ENCODE peak calls at places on chromosomes 11 and 22, in nine cellular contexts. One of them, this sample, is unnamed.

GRCh38 chr11:78459738-78460137 is 42.1 kb upstream of the GAB2 start:
- DNase-seq in endodermal cell: no peak
- DNase-seq in lower lobe of right lung: no peak
- DNase-seq in hepatocyte: no peak
- DNase-seq in heart left ventricle: no peak
- DNase-seq in SJSA1: no peak
- DNase-seq in neuronal stem cell: no peak
- DNase-seq in transverse colon: no peak
- DNase-seq in CD4-positive, alpha-beta T cell: no peak
- DNase-seq in this sample: no peak

GRCh38 chr11:114259551-114259983 is 36.6 kb upstream of the NNMT start:
- DNase-seq in SJSA1: no peak
- DNase-seq in endodermal cell: no peak
- DNase-seq in CD4-positive, alpha-beta T cell: no peak
- DNase-seq in heart left ventricle: no peak
- DNase-seq in transverse colon: no peak
- DNase-seq in hepatocyte: no peak
- DNase-seq in lower lobe of right lung: no peak
- DNase-seq in neuronal stem cell: no peak
- DNase-seq in this sample: no peak

GRCh38 chr11:13010737-13011342 is 1.7 kb downstream of the RASSF10 start:
- DNase-seq in SJSA1: no peak
- DNase-seq in lower lobe of right lung: peak; percentile 57
- DNase-seq in endodermal cell: peak; percentile 76
- DNase-seq in hepatocyte: peak; percentile 34
- DNase-seq in heart left ventricle: no peak
- DNase-seq in transverse colon: peak; percentile 13
- DNase-seq in CD4-positive, alpha-beta T cell: no peak
- DNase-seq in neuronal stem cell: peak; percentile 53
- DNase-seq in this sample: peak; percentile 74

GRCh38 chr11:122721201-122721963 is 65.9 kb downstream of the UBASH3B start:
- DNase-seq in heart left ventricle: no peak
- DNase-seq in hepatocyte: no peak
- DNase-seq in transverse colon: no peak
- DNase-seq in CD4-positive, alpha-beta T cell: no peak
- DNase-seq in endodermal cell: no peak
- DNase-seq in neuronal stem cell: no peak
- DNase-seq in SJSA1: no peak
- DNase-seq in lower lobe of right lung: no peak
- DNase-seq in this sample: no peak

GRCh38 chr22:45424241-45424731 is 10.8 kb downstream of the RIBC2 start:
- DNase-seq in neuronal stem cell: no peak
- DNase-seq in endodermal cell: no peak
- DNase-seq in lower lobe of right lung: peak; percentile 86
- DNase-seq in SJSA1: peak; percentile 96
- DNase-seq in transverse colon: no peak
- DNase-seq in CD4-positive, alpha-beta T cell: no peak
- DNase-seq in hepatocyte: no peak
- DNase-seq in heart left ventricle: no peak
- DNase-seq in this sample: no peak

GRCh38 chr11:2578934-2579280 is 120.9 kb downstream of the KCNQ1OT1 start:
- DNase-seq in transverse colon: peak; percentile 7
- DNase-seq in heart left ventricle: no peak
- DNase-seq in hepatocyte: no peak
- DNase-seq in endodermal cell: no peak
- DNase-seq in CD4-positive, alpha-beta T cell: no peak
- DNase-seq in SJSA1: no peak
- DNase-seq in neuronal stem cell: no peak
- DNase-seq in lower lobe of right lung: no peak
- DNase-seq in this sample: no peak

GRCh38 chr11:3849297-3849874 is 6.1 kb upstream of the STIM1 start:
- DNase-seq in neuronal stem cell: peak; percentile 46
- DNase-seq in hepatocyte: peak; percentile 63
- DNase-seq in CD4-positive, alpha-beta T cell: no peak
- DNase-seq in heart left ventricle: no peak
- DNase-seq in endodermal cell: peak; percentile 57
- DNase-seq in lower lobe of right lung: no peak
- DNase-seq in SJSA1: no peak
- DNase-seq in transverse colon: no peak
- DNase-seq in this sample: peak; percentile 55

GRCh38 chr22:31764785-31765184 is 11.0 kb downstream of the DEPDC5 start:
- DNase-seq in neuronal stem cell: no peak
- DNase-seq in SJSA1: no peak
- DNase-seq in hepatocyte: no peak
- DNase-seq in endodermal cell: no peak
- DNase-seq in CD4-positive, alpha-beta T cell: no peak
- DNase-seq in heart left ventricle: no peak
- DNase-seq in transverse colon: no peak
- DNase-seq in lower lobe of right lung: no peak
- DNase-seq in this sample: no peak

GRCh38 chr11:134025086-134025437 is 43.8 kb upstream of the JAM3 start:
- DNase-seq in hepatocyte: no peak
- DNase-seq in transverse colon: no peak
- DNase-seq in lower lobe of right lung: no peak
- DNase-seq in neuronal stem cell: no peak
- DNase-seq in CD4-positive, alpha-beta T cell: no peak
- DNase-seq in SJSA1: no peak
- DNase-seq in heart left ventricle: peak; percentile 83
- DNase-seq in endodermal cell: no peak
- DNase-seq in this sample: no peak

GRCh38 chr11:12289667-12290476 is 87.5 kb upstream of the PARVA start:
- DNase-seq in neuronal stem cell: no peak
- DNase-seq in lower lobe of right lung: no peak
- DNase-seq in endodermal cell: no peak
- DNase-seq in transverse colon: no peak
- DNase-seq in SJSA1: no peak
- DNase-seq in heart left ventricle: no peak
- DNase-seq in CD4-positive, alpha-beta T cell: no peak
- DNase-seq in hepatocyte: no peak
- DNase-seq in this sample: no peak

GRCh38 chr11:133669371-133670046 is 137.2 kb upstream of the OPCML start:
- DNase-seq in neuronal stem cell: no peak
- DNase-seq in SJSA1: no peak
- DNase-seq in lower lobe of right lung: no peak
- DNase-seq in CD4-positive, alpha-beta T cell: no peak
- DNase-seq in hepatocyte: no peak
- DNase-seq in heart left ventricle: no peak
- DNase-seq in transverse colon: no peak
- DNase-seq in endodermal cell: peak; percentile 69
- DNase-seq in this sample: peak; percentile 28

GRCh38 chr11:8356731-8357504 is 93.2 kb upstream of the LMO1 start:
- DNase-seq in SJSA1: no peak
- DNase-seq in lower lobe of right lung: no peak
- DNase-seq in transverse colon: no peak
- DNase-seq in hepatocyte: no peak
- DNase-seq in endodermal cell: no peak
- DNase-seq in heart left ventricle: no peak
- DNase-seq in neuronal stem cell: peak; percentile 63
- DNase-seq in CD4-positive, alpha-beta T cell: no peak
- DNase-seq in this sample: peak; percentile 67

GRCh38 chr22:37553725-37554124 is 6.6 kb upstream of the CDC42EP1 start:
- DNase-seq in SJSA1: no peak
- DNase-seq in CD4-positive, alpha-beta T cell: no peak
- DNase-seq in endodermal cell: no peak
- DNase-seq in lower lobe of right lung: no peak
- DNase-seq in hepatocyte: no peak
- DNase-seq in neuronal stem cell: no peak
- DNase-seq in heart left ventricle: no peak
- DNase-seq in transverse colon: no peak
- DNase-seq in this sample: no peak

GRCh38 chr11:7251487-7251835 is 243 bp upstream of the SYT9 start:
- DNase-seq in neuronal stem cell: peak; percentile 8
- DNase-seq in transverse colon: no peak
- DNase-seq in lower lobe of right lung: no peak
- DNase-seq in heart left ventricle: no peak
- DNase-seq in hepatocyte: no peak
- DNase-seq in SJSA1: no peak
- DNase-seq in CD4-positive, alpha-beta T cell: no peak
- DNase-seq in endodermal cell: no peak
- DNase-seq in this sample: no peak

DNA sequence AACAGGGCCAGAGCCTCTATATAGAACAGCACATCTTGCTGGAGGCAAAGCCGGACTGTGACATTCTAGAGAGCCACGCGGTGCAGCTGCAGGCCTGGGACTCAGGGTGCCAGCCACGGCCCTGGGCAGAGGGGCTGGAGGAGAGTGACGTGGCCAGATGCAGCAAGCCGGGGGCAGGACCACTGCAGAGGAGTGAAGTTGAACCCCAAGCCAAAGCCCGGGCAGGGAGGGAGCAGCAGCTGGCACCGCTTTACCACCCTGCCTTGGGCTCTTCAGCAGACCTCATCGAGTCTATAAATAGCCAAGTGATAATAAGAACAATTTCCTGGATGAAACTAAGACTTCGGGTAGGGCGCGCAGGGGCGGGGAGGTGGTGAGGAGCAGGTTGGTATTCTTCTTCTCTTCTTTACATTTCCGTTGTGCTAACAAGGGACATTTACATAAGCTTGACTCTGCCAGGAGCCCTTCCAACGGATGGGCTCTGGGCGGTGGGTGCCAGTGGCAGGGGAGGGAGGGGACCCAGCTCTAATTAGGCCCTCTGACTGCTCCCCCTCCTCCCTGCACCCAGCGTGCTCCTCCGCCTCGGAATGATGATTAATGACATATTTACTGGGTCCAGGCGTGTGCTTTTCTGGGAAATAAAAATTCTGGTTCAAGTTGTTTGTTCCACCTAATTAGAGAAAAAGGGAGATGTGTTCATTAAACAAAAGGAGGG is 110.2 kb downstream of the ST3GAL4 start:
- DNase-seq in lower lobe of right lung: no peak
- DNase-seq in hepatocyte: no peak
- DNase-seq in SJSA1: no peak
- DNase-seq in endodermal cell: no peak
- DNase-seq in transverse colon: peak; percentile 68
- DNase-seq in neuronal stem cell: no peak
- DNase-seq in heart left ventricle: no peak
- DNase-seq in CD4-positive, alpha-beta T cell: no peak
- DNase-seq in this sample: no peak
- H3K27ac ChIP-seq in lower lobe of right lung: peak overlapping the region; percentile 34
- H3K27ac ChIP-seq in hepatocyte: no peak overlapping the region
- H3K27ac ChIP-seq in SJSA1: no peak overlapping the region
- H3K27ac ChIP-seq in endodermal cell: no peak overlapping the region
- H3K27ac ChIP-seq in transverse colon: no peak overlapping the region
- H3K27ac ChIP-seq in neuronal stem cell: no peak overlapping the region
- H3K27ac ChIP-seq in heart left ventricle: peak overlapping the region; percentile 42
- H3K27ac ChIP-seq in CD4-positive, alpha-beta T cell: no peak overlapping the region
- H3K27ac ChIP-seq in this sample: no peak overlapping the region

DNA sequence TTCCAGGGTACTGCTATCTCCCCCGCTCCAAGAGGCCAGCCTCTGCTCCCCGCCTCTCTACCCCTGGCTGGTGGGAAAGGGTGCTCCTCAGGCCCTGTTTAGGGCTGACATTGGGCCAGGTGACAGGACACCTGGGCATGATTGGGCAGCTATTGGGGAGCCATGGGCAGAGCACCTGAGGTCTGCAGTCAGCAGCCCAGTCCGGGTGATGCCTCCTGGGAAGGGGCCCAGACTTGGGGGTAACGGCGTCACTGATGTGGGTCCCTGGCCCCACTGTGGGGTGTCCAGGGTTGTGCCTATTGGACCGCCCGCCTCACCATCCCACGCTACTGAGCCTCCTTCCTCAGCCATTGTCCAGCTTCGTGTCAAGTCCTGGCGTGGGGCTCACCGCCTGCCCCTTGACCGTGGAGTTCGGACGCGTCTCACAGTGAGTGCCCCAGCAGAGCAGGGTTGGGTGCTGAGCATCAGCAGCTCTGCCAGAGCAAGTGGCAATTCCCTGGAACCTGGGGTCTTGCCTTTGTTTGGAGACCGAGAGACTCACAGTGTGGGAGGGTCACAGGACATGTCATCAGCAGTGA is 2.8 kb upstream of the GATD1 start:
- DNase-seq in heart left ventricle: no peak
- DNase-seq in hepatocyte: no peak
- DNase-seq in neuronal stem cell: no peak
- DNase-seq in SJSA1: no peak
- DNase-seq in lower lobe of right lung: no peak
- DNase-seq in transverse colon: no peak
- DNase-seq in endodermal cell: no peak
- DNase-seq in CD4-positive, alpha-beta T cell: no peak
- DNase-seq in this sample: no peak
- H3K27ac ChIP-seq in heart left ventricle: no peak overlapping the region
- H3K27ac ChIP-seq in hepatocyte: no peak overlapping the region
- H3K27ac ChIP-seq in neuronal stem cell: no peak overlapping the region
- H3K27ac ChIP-seq in SJSA1: no peak overlapping the region
- H3K27ac ChIP-seq in lower lobe of right lung: no peak overlapping the region
- H3K27ac ChIP-seq in transverse colon: no peak overlapping the region
- H3K27ac ChIP-seq in endodermal cell: no peak overlapping the region
- H3K27ac ChIP-seq in CD4-positive, alpha-beta T cell: no peak overlapping the region
- H3K27ac ChIP-seq in this sample: no peak overlapping the region

DNA sequence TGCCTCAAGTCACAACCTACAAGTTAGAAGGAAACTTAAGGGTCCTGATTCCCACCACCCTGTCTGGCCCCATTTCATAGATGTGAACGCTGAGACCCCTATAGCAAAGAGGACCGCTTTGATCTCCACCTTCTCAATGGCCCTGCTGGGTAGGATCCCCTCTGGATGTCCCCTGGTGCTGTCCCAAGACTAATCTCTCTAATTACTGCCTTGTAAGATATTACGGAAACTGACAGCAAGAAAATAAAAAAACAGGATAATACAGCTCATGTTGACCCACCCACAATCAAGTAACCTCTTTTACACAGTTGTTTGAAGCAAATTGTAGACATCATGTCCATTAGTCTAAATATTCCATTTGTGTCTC is 20.9 kb downstream of the IGLL5 start:
- DNase-seq in hepatocyte: no peak
- DNase-seq in endodermal cell: no peak
- DNase-seq in heart left ventricle: no peak
- DNase-seq in transverse colon: no peak
- DNase-seq in CD4-positive, alpha-beta T cell: no peak
- DNase-seq in SJSA1: no peak
- DNase-seq in neuronal stem cell: no peak
- DNase-seq in lower lobe of right lung: no peak
- DNase-seq in this sample: no peak
- H3K27ac ChIP-seq in hepatocyte: no peak overlapping the region
- H3K27ac ChIP-seq in endodermal cell: no peak overlapping the region
- H3K27ac ChIP-seq in heart left ventricle: no peak overlapping the region
- H3K27ac ChIP-seq in transverse colon: no peak overlapping the region
- H3K27ac ChIP-seq in CD4-positive, alpha-beta T cell: no peak overlapping the region
- H3K27ac ChIP-seq in SJSA1: no peak overlapping the region
- H3K27ac ChIP-seq in neuronal stem cell: no peak overlapping the region
- H3K27ac ChIP-seq in lower lobe of right lung: no peak overlapping the region
- H3K27ac ChIP-seq in this sample: no peak overlapping the region

DNA sequence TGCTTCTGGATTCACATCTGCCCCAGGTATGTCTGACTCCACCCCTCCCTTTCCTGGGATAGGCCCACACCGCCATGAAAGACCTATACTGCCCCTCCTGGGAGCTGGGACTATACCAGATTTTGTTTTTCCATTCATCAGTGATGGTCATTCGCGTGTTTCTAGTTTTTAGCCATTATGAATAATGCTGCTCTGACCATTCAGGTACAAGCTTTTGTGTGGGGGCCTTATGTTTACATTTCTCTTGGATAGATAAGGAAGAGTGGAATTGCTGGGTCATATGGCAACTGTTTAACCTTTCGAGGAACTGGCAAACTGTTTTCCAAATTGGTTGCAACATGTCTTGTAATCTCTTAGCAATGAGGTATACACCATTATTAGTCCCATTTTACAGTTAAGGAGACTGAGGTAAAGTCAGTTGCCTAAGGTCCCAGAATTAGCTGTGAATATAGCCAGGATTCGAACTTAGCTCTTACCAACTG is 1.2 kb upstream of the TBC1D10A start:
- DNase-seq in SJSA1: no peak
- DNase-seq in heart left ventricle: no peak
- DNase-seq in CD4-positive, alpha-beta T cell: no peak
- DNase-seq in endodermal cell: peak; percentile 77
- DNase-seq in hepatocyte: peak; percentile 64
- DNase-seq in lower lobe of right lung: no peak
- DNase-seq in transverse colon: no peak
- DNase-seq in neuronal stem cell: no peak
- DNase-seq in this sample: peak; percentile 31
- H3K27ac ChIP-seq in SJSA1: no peak overlapping the region
- H3K27ac ChIP-seq in heart left ventricle: no peak overlapping the region
- H3K27ac ChIP-seq in CD4-positive, alpha-beta T cell: no peak overlapping the region
- H3K27ac ChIP-seq in endodermal cell: no peak overlapping the region
- H3K27ac ChIP-seq in hepatocyte: peak overlapping the region; percentile 91
- H3K27ac ChIP-seq in lower lobe of right lung: peak overlapping the region; percentile 90
- H3K27ac ChIP-seq in transverse colon: peak overlapping the region; percentile 91
- H3K27ac ChIP-seq in neuronal stem cell: no peak overlapping the region
- H3K27ac ChIP-seq in this sample: no peak overlapping the region